ENCODE peak calls at places on chromosomes 13 and 19, in nine cellular contexts. Z is NCI-H146; N is HFF-Myc; H is activated naive CD4-positive, alpha-beta T cell treated with anti-CD3 and anti-CD28 coated beads for 36 hours; P is iPS-NIHi11; G is AG20443; D is body of pancreas; M is mucosa of gallbladder; K is M059J. T is an unnamed sample.

GRCh38 chr19:45498411-45499195 is at the start of gene PPM1N:
- DNase-seq in H (peak), K (no peak), N (no peak), Z (peak), D (no peak), G (peak), M (no peak), P (peak), T (no peak)

GRCh38 chr13:74444877-74445479 is 310.8 kb upstream of the KLF12 start:
- DNase-seq in H (no peak), M (no peak), P (no peak), G (no peak), N (no peak), K (peak), D (no peak), Z (no peak), T (no peak)

GRCh38 chr19:12778905-12779161 is 3.5 kb upstream of the HOOK2 start:
- DNase-seq in D (no peak), N (no peak), M (no peak), P (no peak), K (no peak), H (no peak), G (no peak), Z (no peak), T (no peak)

GRCh38 chr19:33638167-33639033 is 16.6 kb downstream of the CHST8 start:
- DNase-seq in Z (no peak), H (no peak), P (no peak), D (no peak), M (no peak), K (no peak), N (no peak), G (no peak), T (no peak)

GRCh38 chr13:30257433-30258099 is 49.8 kb downstream of the KATNAL1 start:
- DNase-seq in D (no peak), H (no peak), M (no peak), N (no peak), G (peak), K (peak), P (peak), Z (peak), T (no peak)

GRCh38 chr19:30338878-30339623 is 33.1 kb upstream of the ZNF536 start:
- DNase-seq in N (no peak), Z (no peak), K (no peak), D (no peak), H (no peak), P (no peak), M (no peak), G (no peak), T (no peak)

GRCh38 chr13:101916758-101917474 is 464.4 kb downstream of the ITGBL1 start:
- DNase-seq in G (peak), Z (peak), K (no peak), M (no peak), N (no peak), H (no peak), P (peak), D (no peak), T (no peak)

GRCh38 chr19:574658-575526 is 2.5 kb downstream of the BSG start:
- DNase-seq in P (no peak), K (peak), N (no peak), M (no peak), H (no peak), G (no peak), D (peak), Z (no peak), T (no peak)

GRCh38 chr19:53945441-53945840 is 17.3 kb upstream of the CACNG8 start:
- DNase-seq in P (no peak), M (no peak), G (no peak), D (no peak), H (no peak), K (peak), N (no peak), Z (no peak), T (no peak)

GRCh38 chr19:6588508-6589345 is 2.2 kb downstream of the CD70 start:
- DNase-seq in M (no peak), Z (no peak), N (no peak), K (no peak), H (peak), P (no peak), G (no peak), D (no peak), T (no peak)

GRCh38 chr13:111589992-111590391 is 269.6 kb downstream of the TEX29 start:
- DNase-seq in M (no peak), N (no peak), H (no peak), D (no peak), Z (no peak), P (no peak), G (no peak), K (no peak), T (no peak)

GRCh38 chr19:49809155-49809986 is 3.7 kb downstream of the FUZ start:
- DNase-seq in M (peak), H (peak), P (no peak), Z (no peak), D (peak), K (no peak), G (peak), N (no peak), T (no peak)

GRCh38 chr19:36915992-36916830 is at the start of the genes ZNF568 and ZNF829:
- DNase-seq in D (peak), M (peak), K (peak), H (peak), Z (peak), N (peak), G (peak), P (peak), T (peak)

GRCh38 chr13:95492044-95492801 is 60.3 kb upstream of the CLDN10 start:
- DNase-seq in G (no peak), M (no peak), P (no peak), D (no peak), H (no peak), N (no peak), Z (peak), K (no peak), T (no peak)

GRCh38 chr13:106617561-106617960 is 49.6 kb upstream of the ARGLU1 start:
- DNase-seq in M (no peak), H (no peak), G (peak), Z (no peak), P (no peak), K (peak), D (no peak), N (no peak), T (no peak)

GRCh38 chr19:34319785-34320184 is 45.2 kb upstream of the GPI start:
- DNase-seq in Z (no peak), K (peak), N (no peak), D (no peak), H (no peak), G (no peak), M (no peak), P (no peak), T (peak)

GRCh38 chr19:4016486-4016885 is 8.9 kb downstream of the PIAS4 start:
- DNase-seq in P (peak), D (no peak), H (no peak), K (no peak), G (peak), N (no peak), M (no peak), Z (no peak), T (no peak)

GRCh38 chr13:102139626-102140025 is 262.2 kb downstream of the FGF14 start:
- DNase-seq in Z (no peak), G (no peak), D (no peak), P (no peak), K (no peak), N (no peak), M (no peak), H (no peak), T (no peak)

GRCh38 chr19:45152504-45153338 is 8.1 kb downstream of the NKPD1 start:
- DNase-seq in N (no peak), P (peak), G (peak), K (no peak), D (peak), H (peak), M (peak), Z (no peak), T (no peak)

GRCh38 chr19:32817252-32817912 is 52.2 kb downstream of the SLC7A9 start:
- DNase-seq in Z (no peak), D (no peak), M (no peak), G (no peak), K (no peak), H (no peak), N (no peak), P (no peak), T (no peak)

GRCh38 chr13:44155422-44156293 is 218.0 kb upstream of the SERP2 start:
- DNase-seq in G (peak), M (peak), H (no peak), Z (no peak), K (no peak), D (peak), P (peak), N (no peak), T (peak)

GRCh38 chr13:28609936-28610335 is 49.0 kb upstream of the POMP start:
- DNase-seq in P (no peak), N (peak), K (peak), M (no peak), D (no peak), Z (no peak), G (no peak), H (no peak), T (no peak)

T was measured in thoracic aorta.